ENCODE peak calls at places on chromosomes 4 and X, in four cellular contexts. One of them, this sample, is unnamed. For H3K9me3, the result is how much of the 10 kb centered on the place peaks cover.

GRCh38 chrX:19174401-19175025 is 52.2 kb upstream of the ADGRG2 start:
- DNase-seq in fibroblast of lung: peak
- DNase-seq in thyroid gland: peak
- DNase-seq in astrocyte: peak
- DNase-seq in this sample: no peak

GRCh38 chr4:183563874-183564273 is 59.0 kb downstream of the ING2 start:
- DNase-seq in fibroblast of lung: peak
- DNase-seq in thyroid gland: peak
- DNase-seq in astrocyte: peak
- DNase-seq in this sample: no peak

GRCh38 chr4:124566030-124566429 is 146.5 kb downstream of the ANKRD50 start:
- DNase-seq in fibroblast of lung: no peak
- DNase-seq in thyroid gland: no peak
- DNase-seq in astrocyte: no peak
- DNase-seq in this sample: no peak

GRCh38 chr4:73187325-73187724 is 71.3 kb downstream of the ANKRD17 start:
- DNase-seq in fibroblast of lung: peak
- DNase-seq in thyroid gland: no peak
- DNase-seq in astrocyte: peak
- DNase-seq in this sample: no peak

GRCh38 chr4:121155893-121156292 is 8.2 kb downstream of the TNIP3 start:
- DNase-seq in fibroblast of lung: peak
- DNase-seq in thyroid gland: no peak
- DNase-seq in astrocyte: peak
- DNase-seq in this sample: no peak

GRCh38 chr4:67926485-67926884 is 36.8 kb downstream of the TMPRSS11A start:
- DNase-seq in fibroblast of lung: no peak
- DNase-seq in thyroid gland: no peak
- DNase-seq in astrocyte: no peak
- DNase-seq in this sample: no peak

GRCh38 chr4:476501-476900 is 22.5 kb downstream of the ZNF721 start:
- DNase-seq in fibroblast of lung: peak
- DNase-seq in thyroid gland: no peak
- DNase-seq in astrocyte: peak
- DNase-seq in this sample: no peak

GRCh38 chr4:40292313-40292759 is 42.8 kb upstream of the CHRNA9 start:
- DNase-seq in fibroblast of lung: peak
- DNase-seq in thyroid gland: no peak
- DNase-seq in astrocyte: no peak
- DNase-seq in this sample: no peak

GRCh38 chrX:17247144-17247543 is 127.9 kb upstream of the NHS start:
- DNase-seq in fibroblast of lung: peak
- DNase-seq in thyroid gland: no peak
- DNase-seq in astrocyte: no peak
- DNase-seq in this sample: no peak

GRCh38 chrX:124594017-124594651 is 247.8 kb downstream of the SH2D1A start:
- DNase-seq in fibroblast of lung: no peak
- DNase-seq in thyroid gland: no peak
- DNase-seq in astrocyte: no peak
- DNase-seq in this sample: no peak

GRCh38 chrX:24842486-24842885 is 148.8 kb downstream of the POLA1 start:
- DNase-seq in fibroblast of lung: no peak
- DNase-seq in thyroid gland: no peak
- DNase-seq in astrocyte: no peak
- DNase-seq in this sample: no peak

GRCh38 chr4:36039031-36039430 is 205.3 kb downstream of the ARAP2 start:
- DNase-seq in fibroblast of lung: no peak
- DNase-seq in thyroid gland: no peak
- DNase-seq in astrocyte: no peak
- DNase-seq in this sample: no peak

GRCh38 chrX:15947648-15948317 is 93.2 kb upstream of the AP1S2 start:
- DNase-seq in fibroblast of lung: peak
- DNase-seq in thyroid gland: no peak
- DNase-seq in astrocyte: peak
- DNase-seq in this sample: no peak
- H3K4me3 ChIP-seq in fibroblast of lung: no peak
- H3K4me3 ChIP-seq in thyroid gland: no peak
- H3K4me3 ChIP-seq in astrocyte: peak
- H3K4me3 ChIP-seq in this sample: no peak

GRCh38 chr4:130197946-130198345 is 1102.0 kb downstream of the C4orf33 start:
- DNase-seq in fibroblast of lung: no peak
- DNase-seq in thyroid gland: no peak
- DNase-seq in astrocyte: no peak
- DNase-seq in this sample: no peak

GRCh38 chr4:130187587-130187986 is 1091.6 kb downstream of the C4orf33 start:
- DNase-seq in fibroblast of lung: no peak
- DNase-seq in thyroid gland: no peak
- DNase-seq in astrocyte: no peak
- DNase-seq in this sample: no peak

DNA sequence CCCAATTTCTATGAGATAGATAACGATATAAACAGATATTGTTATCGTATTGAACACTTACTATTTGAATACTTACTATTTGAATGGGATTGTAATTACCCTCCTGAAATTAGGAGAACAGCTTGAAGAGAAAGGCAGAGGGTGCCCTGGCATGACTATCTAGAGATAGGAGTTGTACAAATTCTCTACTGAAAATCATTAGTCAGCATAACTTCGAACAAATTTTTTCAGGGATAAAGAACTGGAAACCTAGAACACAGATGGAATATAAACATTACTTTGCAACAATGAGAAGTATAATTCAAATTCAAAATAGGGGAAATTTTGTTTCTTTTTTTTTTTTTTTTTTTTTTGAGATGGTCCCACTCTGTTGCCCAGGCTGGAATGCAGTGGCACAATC is 1096.8 kb downstream of the C4orf33 start:
- DNase-seq in fibroblast of lung: no peak
- DNase-seq in thyroid gland: no peak
- DNase-seq in astrocyte: no peak
- DNase-seq in this sample: no peak
- TF ChIP-seq CTCF in fibroblast of lung: no peak
- TF ChIP-seq CTCF in thyroid gland: no peak
- TF ChIP-seq CTCF in astrocyte: no peak
- TF ChIP-seq CTCF in this sample: no peak

GRCh38 chrX:2620576-2620975 is 70.5 kb upstream of the CD99 start:
- DNase-seq in fibroblast of lung: no peak
- DNase-seq in thyroid gland: no peak
- DNase-seq in astrocyte: no peak
- DNase-seq in this sample: no peak
- H3K9me3 ChIP-seq in fibroblast of lung: under half
- H3K9me3 ChIP-seq in thyroid gland: under half
- H3K9me3 ChIP-seq in astrocyte: under half
- H3K9me3 ChIP-seq in this sample: under half

GRCh38 chrX:129781134-129782014 is 1.6 kb downstream of the SASH3 start:
- DNase-seq in fibroblast of lung: no peak
- DNase-seq in thyroid gland: peak
- DNase-seq in astrocyte: no peak
- DNase-seq in this sample: peak

GRCh38 chrX:129782015-129782495 is 2.3 kb downstream of the SASH3 start:
- DNase-seq in fibroblast of lung: no peak
- DNase-seq in thyroid gland: no peak
- DNase-seq in astrocyte: no peak
- DNase-seq in this sample: no peak

GRCh38 chrX:129782706-129783105 is 3.0 kb downstream of the SASH3 start:
- DNase-seq in fibroblast of lung: no peak
- DNase-seq in thyroid gland: no peak
- DNase-seq in astrocyte: no peak
- DNase-seq in this sample: no peak

GRCh38 chrX:129785160-129785947 is 5.6 kb downstream of the SASH3 start:
- DNase-seq in fibroblast of lung: no peak
- DNase-seq in thyroid gland: no peak
- DNase-seq in astrocyte: no peak
- DNase-seq in this sample: peak

DNA sequence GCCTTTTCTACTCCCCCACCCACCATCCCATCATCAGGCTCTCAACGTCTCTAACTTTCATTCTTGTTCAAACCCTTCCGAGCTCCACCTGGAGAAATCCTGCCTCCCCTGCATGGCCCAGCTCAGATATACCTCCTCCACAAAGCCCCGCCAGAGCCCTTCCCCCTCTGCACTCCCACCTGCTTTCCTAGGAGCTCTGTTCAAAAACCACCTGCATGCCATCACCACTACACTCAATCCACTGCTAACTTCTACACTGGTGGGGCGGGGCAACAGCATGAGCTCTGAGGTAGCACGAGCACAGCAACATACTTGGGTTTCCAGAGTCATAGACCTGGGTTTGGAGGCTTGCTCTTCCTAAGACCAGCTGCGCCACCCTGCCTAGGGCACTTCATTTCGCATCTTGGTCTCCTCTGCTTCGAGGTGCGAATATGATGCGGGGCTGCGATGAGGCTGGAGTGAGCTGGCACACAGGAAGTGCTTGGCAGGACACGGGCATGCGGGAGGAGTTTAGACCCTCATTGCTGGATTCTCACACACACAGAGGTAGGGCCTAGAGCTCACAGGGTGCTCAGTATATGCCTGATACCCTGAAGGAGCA is 3.5 kb downstream of the SASH3 start:
- DNase-seq in fibroblast of lung: no peak
- DNase-seq in thyroid gland: no peak
- DNase-seq in astrocyte: no peak
- DNase-seq in this sample: peak
- H3K4me3 ChIP-seq in fibroblast of lung: no peak
- H3K4me3 ChIP-seq in thyroid gland: no peak
- H3K4me3 ChIP-seq in astrocyte: no peak
- H3K4me3 ChIP-seq in this sample: no peak

GRCh38 chrX:34813618-34814017 is 129.0 kb upstream of the FAM47B start:
- DNase-seq in fibroblast of lung: peak
- DNase-seq in thyroid gland: no peak
- DNase-seq in astrocyte: peak
- DNase-seq in this sample: no peak
- TF ChIP-seq CTCF in fibroblast of lung: no peak
- TF ChIP-seq CTCF in thyroid gland: no peak
- TF ChIP-seq CTCF in astrocyte: no peak
- TF ChIP-seq CTCF in this sample: no peak

DNA sequence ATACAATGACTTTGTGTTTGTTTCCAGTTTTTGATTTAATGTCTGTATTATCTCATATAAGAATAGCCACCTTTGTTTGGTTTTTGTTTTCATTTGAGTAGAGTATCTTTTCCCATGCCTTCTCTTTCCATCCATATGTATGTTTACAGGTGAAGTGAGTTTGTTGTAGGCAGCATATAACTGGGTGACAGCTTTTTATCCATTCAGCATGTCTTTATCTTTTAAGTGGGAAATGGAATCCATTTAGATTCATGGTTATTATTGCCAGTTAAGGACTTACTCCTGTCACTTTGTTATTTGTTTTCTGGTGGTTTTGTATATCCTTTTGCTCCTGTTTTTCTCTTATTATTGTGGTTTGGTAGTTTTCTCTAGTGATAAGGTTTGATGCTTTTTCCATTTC is 34.3 kb downstream of the SCLT1 start:
- DNase-seq in fibroblast of lung: no peak
- DNase-seq in thyroid gland: no peak
- DNase-seq in astrocyte: no peak
- DNase-seq in this sample: no peak
- H3K9me3 ChIP-seq in fibroblast of lung: under half
- H3K9me3 ChIP-seq in thyroid gland: under half
- H3K9me3 ChIP-seq in astrocyte: under half
- H3K9me3 ChIP-seq in this sample: half or more

GRCh38 chr4:7842384-7843279 is 97.0 kb downstream of the AFAP1 start:
- DNase-seq in fibroblast of lung: peak
- DNase-seq in thyroid gland: no peak
- DNase-seq in astrocyte: peak
- DNase-seq in this sample: peak
- H3K4me3 ChIP-seq in fibroblast of lung: peak
- H3K4me3 ChIP-seq in thyroid gland: no peak
- H3K4me3 ChIP-seq in astrocyte: peak
- H3K4me3 ChIP-seq in this sample: no peak

GRCh38 chr4:157221895-157222763 is 1.6 kb downstream of the GRIA2 start:
- DNase-seq in fibroblast of lung: peak
- DNase-seq in thyroid gland: no peak
- DNase-seq in astrocyte: peak
- DNase-seq in this sample: no peak
- TF ChIP-seq CTCF in fibroblast of lung: no peak
- TF ChIP-seq CTCF in thyroid gland: no peak
- TF ChIP-seq CTCF in astrocyte: no peak
- TF ChIP-seq CTCF in this sample: no peak